ENCODE peak calls at places on chromosome 11, in six cellular contexts. One of them, this sample, is unnamed.

GRCh38 chr11:77559686-77560425 is 29.9 kb upstream of the AQP11 start:
- DNase-seq in OCI-LY7: no peak
- DNase-seq in Karpas-422: no peak
- DNase-seq in hepatocyte: peak; percentile 49
- DNase-seq in SK-N-SH: no peak
- DNase-seq in PC-3: peak; percentile 86
- DNase-seq in this sample: no peak

GRCh38 chr11:2930705-2931415 is 1.6 kb upstream of the PHLDA2 start:
- DNase-seq in OCI-LY7: peak; percentile 73
- DNase-seq in Karpas-422: peak; percentile 79
- DNase-seq in PC-3: peak; percentile 84
- DNase-seq in SK-N-SH: peak; percentile 84
- DNase-seq in hepatocyte: peak; percentile 90
- DNase-seq in this sample: peak; percentile 87

GRCh38 chr11:9073826-9074225 is 17.6 kb downstream of the SCUBE2 start:
- DNase-seq in PC-3: no peak
- DNase-seq in Karpas-422: no peak
- DNase-seq in SK-N-SH: no peak
- DNase-seq in hepatocyte: no peak
- DNase-seq in OCI-LY7: no peak
- DNase-seq in this sample: no peak

GRCh38 chr11:8239056-8239455 is 24.6 kb downstream of the LMO1 start:
- DNase-seq in OCI-LY7: no peak
- DNase-seq in hepatocyte: no peak
- DNase-seq in SK-N-SH: no peak
- DNase-seq in Karpas-422: no peak
- DNase-seq in PC-3: no peak
- DNase-seq in this sample: no peak

GRCh38 chr11:34840736-34841386 is 75.3 kb downstream of the APIP start:
- DNase-seq in OCI-LY7: peak; percentile 67
- DNase-seq in hepatocyte: peak; percentile 24
- DNase-seq in SK-N-SH: peak; percentile 12
- DNase-seq in PC-3: peak; percentile 27
- DNase-seq in Karpas-422: peak; percentile 87
- DNase-seq in this sample: no peak

GRCh38 chr11:7655253-7656217 is 17.8 kb downstream of the CYB5R2 start:
- DNase-seq in SK-N-SH: no peak
- DNase-seq in Karpas-422: no peak
- DNase-seq in OCI-LY7: no peak
- DNase-seq in PC-3: no peak
- DNase-seq in hepatocyte: no peak
- DNase-seq in this sample: no peak

GRCh38 chr11:125412509-125412908 is 83.6 kb downstream of the FEZ1 start:
- DNase-seq in PC-3: no peak
- DNase-seq in SK-N-SH: no peak
- DNase-seq in OCI-LY7: no peak
- DNase-seq in Karpas-422: no peak
- DNase-seq in hepatocyte: no peak
- DNase-seq in this sample: no peak

GRCh38 chr11:118524757-118525465 is 2.4 kb upstream of the TTC36 start:
- DNase-seq in hepatocyte: no peak
- DNase-seq in OCI-LY7: no peak
- DNase-seq in SK-N-SH: no peak
- DNase-seq in Karpas-422: no peak
- DNase-seq in PC-3: no peak
- DNase-seq in this sample: no peak

GRCh38 chr11:2257023-2257700 is 13.2 kb downstream of the ASCL2 start:
- DNase-seq in SK-N-SH: no peak
- DNase-seq in hepatocyte: peak; percentile 19
- DNase-seq in Karpas-422: no peak
- DNase-seq in OCI-LY7: no peak
- DNase-seq in PC-3: peak; percentile 88
- DNase-seq in this sample: peak; percentile 85

GRCh38 chr11:60700689-60701508 is 1.5 kb downstream of the MS4A8 start:
- DNase-seq in OCI-LY7: peak; percentile 32
- DNase-seq in PC-3: peak; percentile 79
- DNase-seq in hepatocyte: peak; percentile 41
- DNase-seq in SK-N-SH: peak; percentile 27
- DNase-seq in Karpas-422: peak; percentile 75
- DNase-seq in this sample: no peak

GRCh38 chr11:82895437-82896091 is 4.7 kb downstream of the PRCP start:
- DNase-seq in PC-3: no peak
- DNase-seq in SK-N-SH: no peak
- DNase-seq in OCI-LY7: peak; percentile 48
- DNase-seq in hepatocyte: no peak
- DNase-seq in Karpas-422: peak; percentile 87
- DNase-seq in this sample: no peak

GRCh38 chr11:101456812-101457211 is 127.0 kb downstream of the TRPC6 start:
- DNase-seq in hepatocyte: peak; percentile 29
- DNase-seq in OCI-LY7: peak; percentile 62
- DNase-seq in PC-3: peak; percentile 66
- DNase-seq in SK-N-SH: no peak
- DNase-seq in Karpas-422: peak; percentile 70
- DNase-seq in this sample: no peak

GRCh38 chr11:60563553-60564235 is 48.5 kb downstream of the MS4A13 start:
- DNase-seq in Karpas-422: no peak
- DNase-seq in PC-3: no peak
- DNase-seq in SK-N-SH: no peak
- DNase-seq in hepatocyte: no peak
- DNase-seq in OCI-LY7: peak; percentile 13
- DNase-seq in this sample: no peak

GRCh38 chr11:119474682-119475596 is 52.0 kb upstream of the THY1 start:
- DNase-seq in Karpas-422: peak; percentile 81
- DNase-seq in OCI-LY7: peak; percentile 65
- DNase-seq in hepatocyte: peak; percentile 86
- DNase-seq in PC-3: peak; percentile 86
- DNase-seq in SK-N-SH: peak; percentile 86
- DNase-seq in this sample: peak; percentile 75

GRCh38 chr11:75721852-75722668 is 4.4 kb downstream of the MOGAT2 start:
- DNase-seq in Karpas-422: no peak
- DNase-seq in PC-3: no peak
- DNase-seq in hepatocyte: peak; percentile 32
- DNase-seq in OCI-LY7: no peak
- DNase-seq in SK-N-SH: no peak
- DNase-seq in this sample: no peak

GRCh38 chr11:100925935-100926334 is 203.7 kb downstream of the PGR start:
- DNase-seq in hepatocyte: no peak
- DNase-seq in Karpas-422: no peak
- DNase-seq in SK-N-SH: no peak
- DNase-seq in PC-3: peak; percentile 88
- DNase-seq in OCI-LY7: no peak
- DNase-seq in this sample: no peak

GRCh38 chr11:128913806-128914205 is 22.6 kb downstream of the KCNJ5 start:
- DNase-seq in hepatocyte: no peak
- DNase-seq in Karpas-422: no peak
- DNase-seq in SK-N-SH: no peak
- DNase-seq in OCI-LY7: no peak
- DNase-seq in PC-3: no peak
- DNase-seq in this sample: no peak

GRCh38 chr11:59710136-59710847 is 3.4 kb downstream of the OR10V1 start:
- DNase-seq in hepatocyte: no peak
- DNase-seq in OCI-LY7: no peak
- DNase-seq in Karpas-422: no peak
- DNase-seq in PC-3: no peak
- DNase-seq in SK-N-SH: no peak
- DNase-seq in this sample: no peak

GRCh38 chr11:65107078-65107477 is 4.6 kb upstream of the TM7SF2 start:
- DNase-seq in Karpas-422: no peak
- DNase-seq in hepatocyte: no peak
- DNase-seq in PC-3: no peak
- DNase-seq in SK-N-SH: no peak
- DNase-seq in OCI-LY7: no peak
- DNase-seq in this sample: no peak

GRCh38 chr11:128763224-128763623 is 69.4 kb downstream of the FLI1 start:
- DNase-seq in OCI-LY7: no peak
- DNase-seq in PC-3: no peak
- DNase-seq in hepatocyte: no peak
- DNase-seq in SK-N-SH: no peak
- DNase-seq in Karpas-422: no peak
- DNase-seq in this sample: no peak

GRCh38 chr11:126039485-126040271 is 23.0 kb downstream of the CDON start:
- DNase-seq in PC-3: peak; percentile 75
- DNase-seq in hepatocyte: no peak
- DNase-seq in OCI-LY7: no peak
- DNase-seq in SK-N-SH: no peak
- DNase-seq in Karpas-422: no peak
- DNase-seq in this sample: no peak

GRCh38 chr11:117855452-117855851 is 21.0 kb downstream of the FXYD6 start:
- DNase-seq in hepatocyte: no peak
- DNase-seq in SK-N-SH: no peak
- DNase-seq in PC-3: no peak
- DNase-seq in OCI-LY7: no peak
- DNase-seq in Karpas-422: no peak
- DNase-seq in this sample: no peak

GRCh38 chr11:58428021-58428420 is at the start of gene OR5B2:
- DNase-seq in PC-3: no peak
- DNase-seq in Karpas-422: no peak
- DNase-seq in OCI-LY7: no peak
- DNase-seq in hepatocyte: no peak
- DNase-seq in SK-N-SH: no peak
- DNase-seq in this sample: no peak

GRCh38 chr11:58434217-58434616 is 6.3 kb upstream of the OR5B2 start:
- DNase-seq in hepatocyte: no peak
- DNase-seq in OCI-LY7: no peak
- DNase-seq in Karpas-422: no peak
- DNase-seq in SK-N-SH: no peak
- DNase-seq in PC-3: no peak
- DNase-seq in this sample: no peak

GRCh38 chr11:58433638-58434203 is 5.8 kb upstream of the OR5B2 start:
- DNase-seq in Karpas-422: no peak
- DNase-seq in PC-3: no peak
- DNase-seq in OCI-LY7: peak; percentile 38
- DNase-seq in SK-N-SH: no peak
- DNase-seq in hepatocyte: no peak
- DNase-seq in this sample: no peak

DNA sequence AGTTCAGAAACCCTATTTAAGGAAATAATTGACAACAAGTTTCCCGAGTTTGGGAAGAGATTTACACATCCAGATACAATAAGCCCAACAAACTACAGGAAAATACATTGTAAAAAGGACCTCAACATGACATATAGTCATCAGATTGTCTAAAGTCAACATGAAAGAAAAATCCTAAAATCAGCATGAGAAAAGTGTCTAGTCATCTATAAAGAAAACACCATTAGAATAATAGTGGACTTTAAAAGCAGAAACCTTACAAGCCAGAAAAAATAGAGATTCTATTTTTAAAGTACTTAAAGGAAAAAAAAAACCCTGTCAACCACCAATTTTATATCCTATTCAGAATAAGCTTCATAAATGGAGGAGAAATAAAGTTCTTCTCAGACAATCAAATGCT is 1.4 kb upstream of the OR5B2 start:
- DNase-seq in PC-3: no peak
- DNase-seq in OCI-LY7: no peak
- DNase-seq in SK-N-SH: no peak
- DNase-seq in Karpas-422: no peak
- DNase-seq in hepatocyte: no peak
- DNase-seq in this sample: no peak
- H3K9me2 ChIP-seq in PC-3: no peaks in the 10 kb centered on the region
- H3K9me2 ChIP-seq in OCI-LY7: no peaks in the 10 kb centered on the region
- H3K9me2 ChIP-seq in SK-N-SH: no peaks in the 10 kb centered on the region
- H3K9me2 ChIP-seq in Karpas-422: no peaks in the 10 kb centered on the region
- H3K9me2 ChIP-seq in hepatocyte: no peaks in the 10 kb centered on the region
- H3K9me2 ChIP-seq in this sample: no peaks in the 10 kb centered on the region

GRCh38 chr11:132898021-132898420 is 634.3 kb downstream of the OPCML start:
- DNase-seq in PC-3: no peak
- DNase-seq in hepatocyte: no peak
- DNase-seq in OCI-LY7: no peak
- DNase-seq in SK-N-SH: no peak
- DNase-seq in Karpas-422: no peak
- DNase-seq in this sample: no peak
- H3K9me2 ChIP-seq in PC-3: no peaks in the 10 kb centered on the region
- H3K9me2 ChIP-seq in hepatocyte: no peaks in the 10 kb centered on the region
- H3K9me2 ChIP-seq in OCI-LY7: no peaks in the 10 kb centered on the region
- H3K9me2 ChIP-seq in SK-N-SH: no peaks in the 10 kb centered on the region
- H3K9me2 ChIP-seq in Karpas-422: no peaks in the 10 kb centered on the region
- H3K9me2 ChIP-seq in this sample: no peaks in the 10 kb centered on the region

GRCh38 chr11:132898676-132899075 is 633.6 kb downstream of the OPCML start:
- DNase-seq in OCI-LY7: no peak
- DNase-seq in PC-3: no peak
- DNase-seq in SK-N-SH: no peak
- DNase-seq in hepatocyte: no peak
- DNase-seq in Karpas-422: no peak
- DNase-seq in this sample: no peak
- H3K9me2 ChIP-seq in OCI-LY7: no peaks in the 10 kb centered on the region
- H3K9me2 ChIP-seq in PC-3: no peaks in the 10 kb centered on the region
- H3K9me2 ChIP-seq in SK-N-SH: no peaks in the 10 kb centered on the region
- H3K9me2 ChIP-seq in hepatocyte: no peaks in the 10 kb centered on the region
- H3K9me2 ChIP-seq in Karpas-422: no peaks in the 10 kb centered on the region
- H3K9me2 ChIP-seq in this sample: no peaks in the 10 kb centered on the region

DNA sequence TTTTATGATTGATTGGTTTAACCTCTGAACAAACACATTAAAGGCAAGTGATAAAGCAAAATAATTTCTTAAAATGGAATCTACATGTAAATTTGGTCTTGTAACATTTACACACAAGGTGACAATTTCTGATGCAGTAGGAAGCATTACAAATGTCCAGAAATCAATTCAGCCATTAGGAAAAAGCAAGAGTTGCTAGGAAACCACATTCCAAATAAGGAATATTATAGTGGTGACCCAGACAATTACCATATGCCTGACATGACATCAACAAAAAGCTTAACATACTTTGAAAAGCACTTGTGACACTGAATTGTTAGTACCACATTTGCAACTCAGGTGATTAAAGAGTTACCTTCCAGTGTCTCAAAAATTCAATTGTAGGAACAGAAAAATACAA is 252.4 kb downstream of the GUCY1A2 start:
- DNase-seq in hepatocyte: no peak
- DNase-seq in PC-3: no peak
- DNase-seq in OCI-LY7: no peak
- DNase-seq in Karpas-422: no peak
- DNase-seq in SK-N-SH: no peak
- DNase-seq in this sample: no peak
- H3K9me2 ChIP-seq in hepatocyte: no peaks in the 10 kb centered on the region
- H3K9me2 ChIP-seq in PC-3: no peaks in the 10 kb centered on the region
- H3K9me2 ChIP-seq in OCI-LY7: no peaks in the 10 kb centered on the region
- H3K9me2 ChIP-seq in Karpas-422: no peaks in the 10 kb centered on the region
- H3K9me2 ChIP-seq in SK-N-SH: peaks cover under 1% of the 10 kb centered on the region
- H3K9me2 ChIP-seq in this sample: peaks cover 4% of the 10 kb centered on the region

GRCh38 chr11:103648054-103648453 is 388.4 kb upstream of the DDI1 start:
- DNase-seq in SK-N-SH: no peak
- DNase-seq in hepatocyte: no peak
- DNase-seq in OCI-LY7: no peak
- DNase-seq in Karpas-422: peak; percentile 59
- DNase-seq in PC-3: no peak
- DNase-seq in this sample: no peak
- H3K9me2 ChIP-seq in SK-N-SH: no peaks in the 10 kb centered on the region
- H3K9me2 ChIP-seq in hepatocyte: no peaks in the 10 kb centered on the region
- H3K9me2 ChIP-seq in OCI-LY7: no peaks in the 10 kb centered on the region
- H3K9me2 ChIP-seq in Karpas-422: no peaks in the 10 kb centered on the region
- H3K9me2 ChIP-seq in PC-3: no peaks in the 10 kb centered on the region
- H3K9me2 ChIP-seq in this sample: no peaks in the 10 kb centered on the region

This sample was measured in PC-9.